ENCODE peak calls at places on chromosomes 12 and 14, in four cellular contexts. G is stimulated activated CD8-positive, alpha-beta memory T cell treated with anti-CD3 and anti-CD28 coated beads, Interleukin-15, amount 100 ng/mL, for 1 hour; E is retinal pigment epithelial cell; W is activated T-helper 1 cell treated with Interleukin-2 at 50 U/mL for 16 hours. O is an unnamed sample.

GRCh38 chr12:75635606-75636444 is 124.4 kb upstream of the KRR1 start:
- DNase-seq in G (no peak), E (peak), W (no peak), O (no peak)

GRCh38 chr14:68283378-68284123 is 464.0 kb downstream of the RAD51B start:
- DNase-seq in G (no peak), E (no peak), W (peak), O (peak)

GRCh38 chr14:71749613-71750238 is 182.5 kb upstream of the RGS6 start:
- DNase-seq in G (no peak), E (no peak), W (no peak), O (no peak)

GRCh38 chr12:106581543-106582263 is 1.1 kb upstream of the RFX4 start:
- DNase-seq in G (no peak), E (no peak), W (no peak), O (no peak)

GRCh38 chr14:77988966-77989365 is 181.2 kb upstream of the NRXN3 start:
- DNase-seq in G (no peak), E (no peak), W (no peak), O (no peak)

GRCh38 chr14:67411820-67412421 is at the start of gene PLEK2:
- DNase-seq in G (no peak), E (no peak), W (peak), O (peak)

GRCh38 chr14:30214456-30215090 is 286.9 kb upstream of the PRKD1 start:
- DNase-seq in G (no peak), E (no peak), W (no peak), O (no peak)

GRCh38 chr14:68571073-68571703 is 221.7 kb downstream of the ZFP36L1 start:
- DNase-seq in G (no peak), E (no peak), W (no peak), O (no peak)

GRCh38 chr12:85424581-85425348 is 144.7 kb downstream of the ALX1 start:
- DNase-seq in G (no peak), E (no peak), W (no peak), O (no peak)

GRCh38 chr12:116615141-116615861 is 56.1 kb downstream of the MAP1LC3B2 start:
- DNase-seq in G (no peak), E (no peak), W (no peak), O (no peak)

O was measured in T-helper 22 cell.